ENCODE peak calls at places on chromosome 21, in six cellular contexts. C is iPS-NIHi11, I is AG20443, R is foreskin fibroblast, A is T47D, H is psoas muscle. K is an unnamed sample.

GRCh38 chr21:35020902-35021301 is 28.2 kb downstream of the RUNX1 start:
- DNase-seq in C (no peak), I (peak), R (no peak), A (no peak), H (no peak), K (no peak)

GRCh38 chr21:43912910-43913309 is 47.9 kb downstream of the AGPAT3 start:
- DNase-seq in C (no peak), I (no peak), R (no peak), A (no peak), H (no peak), K (no peak)

GRCh38 chr21:37367758-37368535 is 1.4 kb downstream of the DYRK1A start:
- DNase-seq in C (no peak), I (peak), R (peak), A (peak), H (peak), K (no peak)

GRCh38 chr21:42298657-42299056 is 16.6 kb downstream of the TFF3 start:
- DNase-seq in C (no peak), I (no peak), R (no peak), A (no peak), H (no peak), K (no peak)

GRCh38 chr21:31366825-31367224 is 22.8 kb upstream of the TIAM1 start:
- DNase-seq in C (no peak), I (no peak), R (peak), A (no peak), H (no peak), K (peak)

GRCh38 chr21:25735895-25736597 is 1.3 kb downstream of the GABPA start:
- DNase-seq in C (no peak), I (peak), R (peak), A (no peak), H (no peak), K (no peak)

GRCh38 chr21:32457360-32457840 is 44.9 kb downstream of the EVA1C start:
- DNase-seq in C (no peak), I (peak), R (no peak), A (peak), H (peak), K (no peak)

GRCh38 chr21:42397291-42398129 is 1.7 kb upstream of the TMPRSS3 start:
- DNase-seq in C (no peak), I (no peak), R (no peak), A (no peak), H (peak), K (no peak)

GRCh38 chr21:44998086-44998620 is 58.3 kb downstream of the SLX9 start:
- DNase-seq in C (no peak), I (no peak), R (no peak), A (no peak), H (peak), K (no peak)

GRCh38 chr21:33487996-33488395 is 3.5 kb downstream of the DNAJC28 start:
- DNase-seq in C (no peak), I (no peak), R (no peak), A (no peak), H (no peak), K (no peak)

K was measured in islet precursor cell.